ENCODE peak calls at places on chromosomes 3 and 15, in ten cellular contexts. G is IMR-90; X is hepatocyte; H is tibial artery; O is CD8-positive, alpha-beta memory T cell; F is psoas muscle; A is foreskin keratinocyte; K is caudate nucleus; V is breast epithelium; U is thoracic aorta. Y is an unnamed sample.

GRCh38 chr3:26438325-26438940 is 184.1 kb upstream of the LRRC3B start:
- DNase-seq in H (no peak), U (no peak), O (no peak), K (no peak), G (no peak), V (no peak), F (no peak), X (no peak), A (peak), Y (no peak)

GRCh38 chr3:6108957-6109356 is 752.0 kb upstream of the GRM7 start:
- DNase-seq in A (no peak), X (no peak), K (no peak), U (no peak), O (no peak), G (no peak), F (no peak), H (no peak), V (no peak), Y (no peak)

GRCh38 chr3:176351408-176351807 is 845.9 kb downstream of the TBL1XR1 start:
- DNase-seq in H (no peak), O (no peak), K (no peak), F (no peak), A (no peak), X (no peak), U (no peak), V (no peak), G (peak), Y (no peak)

GRCh38 chr3:167892204-167892603 is 156.7 kb downstream of the SERPINI1 start:
- DNase-seq in X (no peak), H (no peak), V (no peak), G (no peak), U (no peak), F (no peak), A (no peak), O (no peak), K (no peak), Y (no peak)

GRCh38 chr3:139301183-139301582 is 42.6 kb upstream of the MRPS22 start:
- DNase-seq in G (peak), H (no peak), U (no peak), O (no peak), X (no peak), A (no peak), F (no peak), K (no peak), V (no peak), Y (no peak)

GRCh38 chr15:99408236-99409096 is 157.2 kb downstream of the LRRC28 start:
- DNase-seq in O (no peak), V (no peak), K (no peak), X (no peak), F (no peak), U (no peak), A (peak), G (peak), H (no peak), Y (no peak)

GRCh38 chr15:58049520-58050227 is 15.8 kb downstream of the ALDH1A2 start:
- DNase-seq in F (no peak), K (no peak), G (no peak), V (no peak), O (no peak), X (no peak), U (no peak), A (no peak), H (no peak), Y (no peak)

GRCh38 chr15:55283295-55284147 is 6.1 kb downstream of the RAB27A start:
- DNase-seq in G (no peak), U (no peak), F (no peak), X (no peak), A (no peak), O (no peak), H (no peak), V (no peak), K (no peak), Y (no peak)

GRCh38 chr3:1400571-1400970 is 307.7 kb downstream of the CNTN6 start:
- DNase-seq in X (no peak), V (no peak), K (no peak), A (no peak), G (no peak), O (no peak), U (no peak), F (no peak), H (no peak), Y (no peak)

GRCh38 chr3:170532573-170532972 is 53.3 kb downstream of the SLC7A14 start:
- DNase-seq in U (no peak), K (no peak), F (no peak), X (no peak), A (no peak), O (no peak), V (no peak), G (no peak), H (no peak), Y (no peak)

GRCh38 chr3:36911990-36912804 is 32.7 kb downstream of the TRANK1 start:
- DNase-seq in H (no peak), X (peak), V (no peak), A (peak), G (peak), K (no peak), U (no peak), F (no peak), O (no peak), Y (no peak)

GRCh38 chr3:107384428-107384827 is 7.2 kb downstream of the CCDC54 start:
- DNase-seq in G (no peak), X (no peak), V (no peak), O (no peak), H (no peak), K (no peak), A (peak), F (no peak), U (no peak), Y (no peak)

GRCh38 chr3:58150800-58151199 is 60.0 kb downstream of the DNASE1L3 start:
- DNase-seq in K (no peak), U (no peak), G (no peak), F (no peak), V (no peak), H (no peak), O (no peak), A (no peak), X (no peak), Y (no peak)

GRCh38 chr3:52481819-52482521 is 13.2 kb upstream of the STAB1 start:
- DNase-seq in V (no peak), K (no peak), G (peak), F (peak), O (no peak), H (no peak), X (no peak), U (no peak), A (no peak), Y (no peak)

GRCh38 chr15:69125236-69125635 is 35.2 kb upstream of the GLCE start:
- DNase-seq in G (no peak), X (no peak), A (no peak), F (no peak), U (no peak), V (no peak), O (no peak), H (no peak), K (no peak), Y (no peak)

GRCh38 chr15:77709135-77709886 is 76.6 kb upstream of the LINGO1 start:
- DNase-seq in A (no peak), V (no peak), O (no peak), H (no peak), X (no peak), K (no peak), U (no peak), F (no peak), G (no peak), Y (no peak)

GRCh38 chr15:90780916-90781315 is 63.8 kb downstream of the BLM start:
- DNase-seq in V (no peak), X (no peak), A (no peak), K (no peak), H (no peak), O (no peak), F (no peak), U (no peak), G (no peak), Y (no peak)

GRCh38 chr3:14899993-14900618 is 47.3 kb upstream of the NR2C2 start:
- DNase-seq in V (no peak), F (no peak), O (no peak), X (peak), A (no peak), G (no peak), H (no peak), K (no peak), U (no peak), Y (peak)

GRCh38 chr3:187936676-187937075 is 191.4 kb upstream of the BCL6 start:
- DNase-seq in F (no peak), K (no peak), A (no peak), V (no peak), U (no peak), X (no peak), H (no peak), G (no peak), O (no peak), Y (no peak)

GRCh38 chr3:64196236-64196929 is 28.9 kb downstream of the PRICKLE2 start:
- DNase-seq in V (no peak), K (no peak), F (no peak), O (no peak), G (no peak), U (no peak), A (no peak), X (no peak), H (no peak), Y (no peak)

GRCh38 chr3:164030194-164030593 is 1048.1 kb downstream of the SI start:
- DNase-seq in A (no peak), K (no peak), V (no peak), X (no peak), G (no peak), H (no peak), O (no peak), F (no peak), U (no peak), Y (no peak)

GRCh38 chr3:66485291-66485968 is 15.4 kb downstream of the LRIG1 start:
- DNase-seq in G (peak), V (no peak), X (no peak), F (no peak), K (no peak), O (no peak), H (peak), A (no peak), U (peak), Y (no peak)

GRCh38 chr15:33988384-33988783 is 20.1 kb downstream of the CHRM5 start:
- DNase-seq in O (no peak), A (no peak), H (no peak), X (no peak), K (no peak), G (peak), V (no peak), F (no peak), U (no peak), Y (no peak)

GRCh38 chr3:29581311-29581710 is 300.4 kb downstream of the RBMS3 start:
- DNase-seq in A (peak), X (no peak), F (no peak), G (peak), H (no peak), V (no peak), O (no peak), K (no peak), U (no peak), Y (no peak)

GRCh38 chr3:182244222-182244971 is 532.7 kb downstream of the SOX2 start:
- DNase-seq in V (no peak), X (peak), A (no peak), K (no peak), G (no peak), H (no peak), F (no peak), O (no peak), U (no peak), Y (peak)

GRCh38 chr3:98735761-98736269 is 27.3 kb upstream of the ST3GAL6 start:
- DNase-seq in H (no peak), G (no peak), U (no peak), K (no peak), V (no peak), X (no peak), A (no peak), O (no peak), F (no peak), Y (no peak)

GRCh38 chr15:80773122-80773551 is 6.0 kb upstream of the CEMIP start:
- DNase-seq in U (no peak), G (peak), O (no peak), H (no peak), K (no peak), V (no peak), X (no peak), A (no peak), F (no peak), Y (no peak)

GRCh38 chr15:65431731-65432130 is 9.0 kb upstream of the IGDCC4 start:
- DNase-seq in H (no peak), V (no peak), O (no peak), U (no peak), G (no peak), K (no peak), X (no peak), A (no peak), F (no peak), Y (no peak)

GRCh38 chr3:146543461-146544012 is 870 bp downstream of the PLSCR1 start:
- DNase-seq in V (no peak), G (peak), F (no peak), A (peak), O (no peak), K (no peak), X (peak), U (no peak), H (peak), Y (peak)

GRCh38 chr3:112353365-112353764 is 20.4 kb downstream of the CD200 start:
- DNase-seq in K (no peak), F (no peak), U (no peak), H (no peak), G (no peak), V (no peak), X (no peak), O (no peak), A (no peak), Y (no peak)

GRCh38 chr3:88032245-88032644 is 26.6 kb downstream of the CGGBP1 start:
- DNase-seq in X (no peak), O (no peak), H (no peak), G (peak), U (no peak), F (no peak), A (peak), V (no peak), K (no peak), Y (no peak)

GRCh38 chr3:134471521-134472193 is 14.1 kb downstream of the ANAPC13 start:
- DNase-seq in O (no peak), G (peak), A (peak), V (no peak), X (no peak), H (no peak), U (no peak), F (no peak), K (no peak), Y (no peak)

GRCh38 chr15:98718426-98719168 is 70.3 kb downstream of the IGF1R start:
- DNase-seq in H (no peak), U (no peak), G (no peak), A (no peak), V (no peak), X (no peak), O (no peak), K (no peak), F (no peak), Y (no peak)

GRCh38 chr15:101621961-101622360 is 30.2 kb downstream of the TM2D3 start:
- DNase-seq in H (no peak), A (no peak), K (no peak), G (no peak), V (no peak), U (no peak), O (no peak), X (no peak), F (no peak), Y (no peak)
- H3K27ac ChIP-seq in H (no peak), A (no peak), K (no peak), G (no peak), V (no peak), U (no peak), O (no peak), X (no peak), F (peak), Y (no peak)

GRCh38 chr3:100386437-100387064 is 14.3 kb downstream of the TOMM70 start:
- DNase-seq in H (no peak), A (no peak), V (no peak), G (peak), F (no peak), U (no peak), O (no peak), X (no peak), K (no peak), Y (no peak)

GRCh38 chr3:100389025-100389424 is 11.9 kb downstream of the TOMM70 start:
- DNase-seq in G (no peak), U (no peak), X (no peak), K (no peak), A (no peak), V (no peak), O (no peak), F (no peak), H (no peak), Y (no peak)

DNA sequence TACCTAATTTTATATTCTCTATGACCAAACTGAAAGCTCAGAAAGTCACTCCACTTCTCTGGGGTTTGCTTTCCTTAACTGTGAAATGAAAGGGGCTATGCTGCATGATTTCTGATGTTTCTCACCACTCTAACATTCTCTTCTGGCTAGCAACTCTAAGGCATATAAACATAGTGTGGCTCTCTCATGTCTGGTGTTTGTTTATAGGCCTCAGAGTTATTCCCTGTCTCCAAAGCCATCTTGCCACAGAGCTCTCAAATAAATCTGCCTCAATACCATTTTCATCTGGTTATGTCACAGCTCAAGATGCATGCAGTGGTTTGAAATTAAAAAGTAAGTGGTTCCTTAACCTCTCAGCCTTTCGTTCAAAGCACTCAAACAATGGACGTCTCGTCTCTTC is 16.2 kb downstream of the TOMM70 start:
- DNase-seq in H (no peak), O (no peak), V (no peak), A (no peak), X (no peak), F (no peak), G (peak), K (no peak), U (no peak), Y (no peak)
- H3K27ac ChIP-seq in H (peak), O (no peak), V (no peak), A (no peak), X (no peak), F (no peak), G (no peak), K (no peak), U (no peak), Y (no peak)

GRCh38 chr3:129052675-129053074 is 7.9 kb upstream of the GP9 start:
- DNase-seq in H (no peak), G (no peak), U (no peak), F (no peak), V (no peak), K (no peak), A (no peak), O (no peak), X (no peak), Y (peak)
- H3K27ac ChIP-seq in H (peak), G (no peak), U (peak), F (no peak), V (peak), K (peak), A (no peak), O (no peak), X (no peak), Y (peak)

DNA sequence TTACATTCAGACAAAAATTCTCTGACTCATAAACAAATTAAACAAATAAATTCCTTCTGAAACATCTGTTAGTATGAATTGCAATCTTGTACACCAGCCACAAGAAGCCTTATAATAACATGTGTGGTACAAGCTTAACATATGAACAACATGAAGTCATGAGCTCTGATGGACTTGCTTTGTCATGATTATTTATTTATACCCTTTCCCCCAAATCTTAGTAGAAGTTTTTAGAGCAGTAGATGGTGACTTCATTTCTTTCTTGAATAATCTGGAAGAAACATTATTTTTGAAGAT is 633.4 kb downstream of the EPHA3 start:
- DNase-seq in X (no peak), O (no peak), G (peak), F (no peak), U (no peak), A (no peak), H (no peak), K (no peak), V (no peak), Y (no peak)
- H3K27ac ChIP-seq in X (no peak), O (no peak), G (no peak), F (no peak), U (no peak), A (no peak), H (no peak), K (no peak), V (no peak), Y (no peak)

GRCh38 chr3:184176377-184177330 is 2.0 kb downstream of the AP2M1 start:
- DNase-seq in G (peak), V (peak), O (no peak), U (peak), A (peak), X (peak), F (peak), H (peak), K (no peak), Y (peak)

GRCh38 chr3:184175981-184176376 is 1.3 kb downstream of the AP2M1 start:
- DNase-seq in O (no peak), F (no peak), H (no peak), A (no peak), V (no peak), X (no peak), G (no peak), U (no peak), K (no peak), Y (no peak)

GRCh38 chr3:184177331-184177731 is 2.7 kb downstream of the AP2M1 start:
- DNase-seq in A (no peak), O (no peak), U (no peak), F (no peak), V (no peak), X (peak), H (no peak), G (peak), K (no peak), Y (no peak)

GRCh38 chr3:184178522-184179138 is 4.0 kb downstream of the AP2M1 start:
- DNase-seq in G (peak), U (no peak), V (no peak), O (no peak), X (no peak), H (no peak), F (no peak), K (no peak), A (no peak), Y (no peak)

DNA sequence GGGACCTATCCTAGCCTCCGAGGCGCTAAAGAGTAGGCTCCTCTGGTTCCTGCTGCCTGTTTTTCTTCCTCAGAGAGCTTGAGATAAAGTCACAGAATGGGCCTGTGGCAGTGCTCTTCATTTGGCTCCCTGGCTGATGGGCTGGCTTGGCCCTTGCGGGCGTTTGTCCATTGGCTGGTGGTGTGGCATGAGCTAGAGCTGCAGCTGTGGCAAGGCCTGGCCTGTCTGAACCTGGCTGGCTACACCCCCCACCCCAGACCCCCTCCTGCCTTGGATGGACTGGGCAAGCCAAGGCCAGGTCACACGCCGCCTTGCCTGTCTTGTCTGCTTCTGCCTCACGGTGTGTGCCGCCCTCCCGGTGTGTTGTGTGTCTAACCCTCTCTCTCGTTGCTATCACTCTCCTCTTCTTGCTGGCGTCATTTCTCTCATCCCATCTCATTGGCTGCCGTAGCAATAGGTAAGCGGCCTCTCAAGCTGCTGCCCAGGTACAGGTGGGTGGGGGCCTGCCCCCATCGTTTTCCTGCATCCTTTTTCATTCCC is 3.2 kb downstream of the AP2M1 start:
- DNase-seq in K (no peak), V (no peak), A (no peak), U (no peak), G (no peak), X (no peak), H (no peak), O (no peak), F (no peak), Y (no peak)
- H3K27ac ChIP-seq in K (no peak), V (no peak), A (no peak), U (peak), G (peak), X (peak), H (peak), O (peak), F (peak), Y (no peak)

DNA sequence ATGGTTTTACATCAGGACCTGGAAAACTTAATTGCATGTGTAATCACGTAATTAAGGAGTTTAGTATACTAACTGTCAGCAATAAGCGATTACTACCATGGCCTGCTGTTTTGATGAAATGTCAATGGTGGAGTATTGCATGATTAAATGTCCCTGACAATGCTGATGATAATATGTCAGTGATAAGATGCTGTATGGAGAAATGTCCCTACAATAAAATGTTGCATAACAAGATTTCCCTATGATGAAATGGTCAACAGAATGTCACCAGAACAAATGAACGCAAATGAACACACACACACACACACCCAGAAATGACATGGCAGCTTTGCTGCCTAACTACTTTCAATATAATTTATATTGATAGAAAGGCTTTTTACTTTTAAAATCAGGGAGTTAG is 169.8 kb upstream of the GBE1 start:
- DNase-seq in X (no peak), F (no peak), O (no peak), V (no peak), G (no peak), K (no peak), U (no peak), H (no peak), A (no peak), Y (no peak)
- H3K27ac ChIP-seq in X (no peak), F (no peak), O (no peak), V (no peak), G (no peak), K (no peak), U (no peak), H (no peak), A (no peak), Y (no peak)